ENCODE peak calls at places on chromosome 1, in seven cellular contexts. S, I, Y, A, J, L and D are unnamed samples.

GRCh38 chr1:25757846-25758185 is 42.2 kb upstream of the SELENON start:
- DNase-seq in J (no peak), L (no peak), S (no peak), Y (no peak), A (no peak), I (no peak), D (no peak)

GRCh38 chr1:150551784-150552691 is 2.8 kb downstream of the ADAMTSL4 start:
- DNase-seq in L (peak; percentile 91), A (no peak), Y (peak; percentile 65), J (peak; percentile 96), I (no peak), S (peak; percentile 98), D (peak; percentile 78)

GRCh38 chr1:6891781-6892579 is 106.7 kb downstream of the CAMTA1 start:
- DNase-seq in I (no peak), A (no peak), S (no peak), Y (no peak), J (no peak), L (no peak), D (no peak)

GRCh38 chr1:154896811-154897286 is 26.8 kb upstream of the KCNN3 start:
- DNase-seq in Y (no peak), I (no peak), S (no peak), L (no peak), A (no peak), J (no peak), D (no peak)

GRCh38 chr1:42936309-42937078 is 22.2 kb downstream of the SLC2A1 start:
- DNase-seq in I (peak; percentile 75), S (peak; percentile 70), A (no peak), J (no peak), Y (peak; percentile 31), L (peak; percentile 81), D (peak; percentile 67)

GRCh38 chr1:1162597-1163537 is 10.8 kb upstream of the TTLL10 start:
- DNase-seq in S (no peak), A (no peak), J (no peak), Y (peak; percentile 95), I (peak; percentile 83), L (no peak), D (peak; percentile 92)

GRCh38 chr1:65429078-65429477 is 8.6 kb downstream of the LEPR start:
- DNase-seq in A (no peak), Y (no peak), L (no peak), S (no peak), J (no peak), I (no peak), D (no peak)

GRCh38 chr1:179031855-179032513 is 6.3 kb downstream of the FAM20B start:
- DNase-seq in I (no peak), Y (no peak), A (no peak), J (no peak), L (no peak), S (no peak), D (no peak)

GRCh38 chr1:38558055-38558454 is 301.5 kb downstream of the RRAGC start:
- DNase-seq in Y (no peak), L (no peak), J (no peak), S (no peak), I (no peak), A (no peak), D (no peak)

GRCh38 chr1:21594935-21595897 is 73.9 kb downstream of the RAP1GAP start:
- DNase-seq in A (no peak), S (no peak), I (peak; percentile 23), J (no peak), L (peak; percentile 93), Y (peak; percentile 71), D (peak; percentile 49)

GRCh38 chr1:200959341-200959985 is 64.1 kb downstream of the KIF21B start:
- DNase-seq in A (no peak), L (peak; percentile 48), J (no peak), I (no peak), S (no peak), Y (no peak), D (no peak)

GRCh38 chr1:101088431-101088830 is 62.8 kb upstream of the DPH5 start:
- DNase-seq in Y (no peak), J (no peak), I (no peak), S (no peak), L (no peak), A (no peak), D (no peak)

GRCh38 chr1:59473813-59474212 is 176.9 kb downstream of the FGGY start:
- DNase-seq in Y (no peak), L (no peak), J (no peak), S (no peak), I (no peak), A (no peak), D (no peak)

GRCh38 chr1:180498594-180498993 is 3.8 kb downstream of the ACBD6 start:
- DNase-seq in S (no peak), J (no peak), I (no peak), L (no peak), A (no peak), Y (no peak), D (no peak)

GRCh38 chr1:199173356-199173755 is 534.5 kb downstream of the PTPRC start:
- DNase-seq in S (no peak), I (no peak), Y (no peak), A (no peak), L (no peak), J (no peak), D (no peak)

GRCh38 chr1:89567797-89568196 is 43.2 kb downstream of the LRRC8B start:
- DNase-seq in L (no peak), A (no peak), Y (no peak), S (no peak), J (no peak), I (no peak), D (no peak)

GRCh38 chr1:163661386-163661785 is 339.6 kb downstream of the NUF2 start:
- DNase-seq in L (no peak), A (no peak), S (no peak), J (no peak), Y (no peak), I (no peak), D (no peak)

GRCh38 chr1:198030682-198031081 is 113.5 kb downstream of the LHX9 start:
- DNase-seq in A (no peak), L (no peak), Y (no peak), J (no peak), I (no peak), S (no peak), D (no peak)

GRCh38 chr1:167713330-167714081 is 8.3 kb upstream of the MPZL1 start:
- DNase-seq in I (no peak), Y (no peak), J (no peak), S (peak; percentile 77), L (peak; percentile 86), A (no peak), D (peak; percentile 26)

GRCh38 chr1:40653851-40654537 is 11.5 kb downstream of the RIMS3 start:
- DNase-seq in I (no peak), S (no peak), Y (no peak), J (no peak), L (peak; percentile 58), A (no peak), D (no peak)
- H3K27ac ChIP-seq in I (no peak overlapping the region), S (no peak overlapping the region), Y (no peak overlapping the region), J (no peak overlapping the region), L (no peak overlapping the region), A (no peak overlapping the region), D (no peak overlapping the region)

GRCh38 chr1:67484492-67484891 is 54.3 kb upstream of the SERBP1 start:
- DNase-seq in I (no peak), Y (no peak), A (no peak), L (no peak), J (no peak), S (no peak), D (no peak)

GRCh38 chr1:67491280-67491679 is 61.1 kb upstream of the SERBP1 start:
- DNase-seq in A (no peak), I (no peak), J (no peak), S (no peak), L (no peak), Y (no peak), D (no peak)

GRCh38 chr1:67493148-67493547 is 62.9 kb upstream of the SERBP1 start:
- DNase-seq in J (no peak), A (no peak), Y (no peak), I (no peak), S (no peak), L (no peak), D (no peak)

GRCh38 chr1:67485046-67485811 is 55.0 kb upstream of the SERBP1 start:
- DNase-seq in L (no peak), I (no peak), A (no peak), S (no peak), Y (no peak), J (no peak), D (no peak)

GRCh38 chr1:67489643-67490042 is 59.4 kb upstream of the SERBP1 start:
- DNase-seq in L (no peak), A (no peak), I (peak; percentile 13), J (no peak), Y (no peak), S (no peak), D (no peak)
- H3K4me3 ChIP-seq in L (no peak overlapping the region), A (no peak overlapping the region), I (no peak overlapping the region), J (no peak overlapping the region), Y (no peak overlapping the region), S (no peak overlapping the region), D (no peak overlapping the region)

GRCh38 chr1:67721650-67722291 is 36.8 kb downstream of the GADD45A start:
- DNase-seq in A (no peak), S (no peak), J (no peak), L (no peak), Y (no peak), I (no peak), D (no peak)

GRCh38 chr1:67723126-67723525 is 38.1 kb downstream of the GADD45A start:
- DNase-seq in J (no peak), I (no peak), S (no peak), Y (no peak), L (no peak), A (no peak), D (no peak)

GRCh38 chr1:67724928-67725560 is 40.0 kb downstream of the GADD45A start:
- DNase-seq in J (no peak), I (no peak), Y (peak; percentile 52), S (no peak), A (no peak), L (no peak), D (no peak)

GRCh38 chr1:67722292-67722944 is 37.4 kb downstream of the GADD45A start:
- DNase-seq in I (no peak), L (no peak), Y (no peak), S (no peak), A (no peak), J (no peak), D (no peak)

GRCh38 chr1:67723620-67724019 is 38.6 kb downstream of the GADD45A start:
- DNase-seq in L (no peak), A (no peak), Y (no peak), S (no peak), I (no peak), J (no peak), D (no peak)
- TF ChIP-seq POLR2AphosphoS5 in L (no peak), A (no peak), Y (no peak), S (no peak), I (peak; percentile 46), J (no peak), D (no peak)

DNA sequence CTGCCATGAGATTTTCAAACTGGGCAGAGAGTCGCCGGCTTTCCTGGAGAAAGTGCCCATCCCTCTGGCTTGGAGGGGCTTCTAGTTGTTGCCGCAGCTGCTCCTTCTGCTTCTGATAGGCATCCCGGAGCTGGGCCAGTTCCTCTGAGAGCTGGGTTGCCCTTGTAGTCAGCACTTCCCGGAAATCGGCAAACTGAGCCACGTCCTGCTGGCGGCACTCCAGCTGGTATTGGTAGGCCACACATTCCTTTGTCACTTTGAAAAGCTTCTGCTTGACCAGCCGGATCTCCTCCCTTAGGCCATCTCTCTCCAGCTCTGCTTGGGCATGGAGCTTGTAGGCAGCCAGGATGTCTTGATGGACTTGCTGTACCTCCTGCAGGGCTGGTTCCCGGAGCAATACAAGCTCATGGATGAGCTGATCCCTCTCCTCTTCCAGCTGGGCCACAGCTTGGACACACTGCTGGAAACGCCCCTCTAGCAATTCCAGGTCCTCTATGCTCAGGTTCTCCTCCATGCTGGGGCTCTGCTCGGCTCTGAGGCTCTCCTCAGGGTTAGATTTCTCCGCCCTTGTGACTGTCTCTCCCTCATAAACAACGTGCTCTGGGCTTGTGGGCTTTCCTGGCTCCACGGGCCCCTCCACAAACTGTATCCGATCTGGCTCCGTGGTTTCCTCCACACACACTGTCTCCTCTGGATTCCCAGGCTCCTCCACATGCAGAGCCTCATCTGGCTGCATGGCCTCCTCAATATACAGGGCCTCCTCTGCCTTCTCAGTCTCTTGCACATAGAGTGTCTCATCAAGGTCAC is 7.3 kb downstream of the SYNC start:
- DNase-seq in L (peak; percentile 86), I (no peak), Y (peak; percentile 90), A (no peak), J (peak; percentile 90), S (peak; percentile 85), D (peak; percentile 56)
- H3K27ac ChIP-seq in L (no peak overlapping the region), I (no peak overlapping the region), Y (peak overlapping the region; percentile 66), A (peak overlapping the region; percentile 18), J (peak overlapping the region; percentile 24), S (peak overlapping the region; percentile 21), D (peak overlapping the region; percentile 74)